ENCODE peak calls at places on chromosome 6, in four cellular contexts. M is tibial nerve, K is brain microvascular endothelial cell, Q is heart right ventricle. F is an unnamed sample. For H3K36me3, the result is how much of the 10 kb centered on the place peaks cover.

GRCh38 chr6:163554663-163555062 is 140.1 kb downstream of the QKI start:
- DNase-seq in M (peak), K (peak), Q (peak), F (peak)

GRCh38 chr6:115667478-115667996 is 393.2 kb downstream of the FRK start:
- DNase-seq in M (no peak), K (no peak), Q (no peak), F (no peak)

GRCh38 chr6:140809694-140810101 is 1323.0 kb upstream of the GJE1 start:
- DNase-seq in M (no peak), K (peak), Q (no peak), F (no peak)

GRCh38 chr6:151008425-151008824 is 142.9 kb downstream of the MTHFD1L start:
- DNase-seq in M (no peak), K (no peak), Q (no peak), F (no peak)

GRCh38 chr6:37868447-37868825 is 48.9 kb downstream of the ZFAND3 start:
- DNase-seq in M (no peak), K (peak), Q (no peak), F (no peak)

GRCh38 chr6:53828215-53828614 is 33.4 kb downstream of the LRRC1 start:
- DNase-seq in M (no peak), K (no peak), Q (no peak), F (no peak)

GRCh38 chr6:155352812-155353211 is 38.5 kb upstream of the TFB1M start:
- DNase-seq in M (no peak), K (peak), Q (no peak), F (no peak)

GRCh38 chr6:41644297-41644879 is 6.1 kb downstream of the MDFI start:
- DNase-seq in M (no peak), K (no peak), Q (no peak), F (peak)

GRCh38 chr6:132797975-132798819 is at the start of gene SLC18B1:
- DNase-seq in M (peak), K (peak), Q (peak), F (peak)

GRCh38 chr6:98574991-98575390 is 259.4 kb upstream of the POU3F2 start:
- DNase-seq in M (no peak), K (no peak), Q (peak), F (no peak)

GRCh38 chr6:43780293-43780692 is 10.3 kb downstream of the VEGFA start:
- DNase-seq in M (no peak), K (no peak), Q (no peak), F (no peak)

GRCh38 chr6:56724455-56724854 is 81.8 kb upstream of the DST start:
- DNase-seq in M (no peak), K (peak), Q (no peak), F (no peak)

GRCh38 chr6:55474386-55474785 is 104.6 kb downstream of the HMGCLL1 start:
- DNase-seq in M (no peak), K (no peak), Q (no peak), F (no peak)

GRCh38 chr6:42402184-42402583 is 49.5 kb downstream of the TRERF1 start:
- DNase-seq in M (no peak), K (no peak), Q (no peak), F (no peak)

GRCh38 chr6:18262812-18263560 is 1.3 kb downstream of the DEK start:
- DNase-seq in M (no peak), K (no peak), Q (no peak), F (no peak)

GRCh38 chr6:16758163-16758975 is 2.9 kb downstream of the ATXN1 start:
- DNase-seq in M (no peak), K (no peak), Q (no peak), F (no peak)

GRCh38 chr6:121491576-121491975 is 56.1 kb downstream of the GJA1 start:
- DNase-seq in M (no peak), K (no peak), Q (no peak), F (no peak)
- H3K36me3 ChIP-seq in M (under half), K (under half), Q (under half), F (under half)

GRCh38 chr6:108835218-108835850 is 12.9 kb upstream of the ARMC2 start:
- DNase-seq in M (peak), K (peak), Q (peak), F (peak)

GRCh38 chr6:108838101-108838717 is 10.0 kb upstream of the ARMC2 start:
- DNase-seq in M (no peak), K (no peak), Q (no peak), F (no peak)

GRCh38 chr6:108836061-108836460 is 12.2 kb upstream of the ARMC2 start:
- DNase-seq in M (no peak), K (no peak), Q (no peak), F (no peak)

GRCh38 chr6:108839068-108839467 is 9.2 kb upstream of the ARMC2 start:
- DNase-seq in M (no peak), K (no peak), Q (no peak), F (no peak)

DNA sequence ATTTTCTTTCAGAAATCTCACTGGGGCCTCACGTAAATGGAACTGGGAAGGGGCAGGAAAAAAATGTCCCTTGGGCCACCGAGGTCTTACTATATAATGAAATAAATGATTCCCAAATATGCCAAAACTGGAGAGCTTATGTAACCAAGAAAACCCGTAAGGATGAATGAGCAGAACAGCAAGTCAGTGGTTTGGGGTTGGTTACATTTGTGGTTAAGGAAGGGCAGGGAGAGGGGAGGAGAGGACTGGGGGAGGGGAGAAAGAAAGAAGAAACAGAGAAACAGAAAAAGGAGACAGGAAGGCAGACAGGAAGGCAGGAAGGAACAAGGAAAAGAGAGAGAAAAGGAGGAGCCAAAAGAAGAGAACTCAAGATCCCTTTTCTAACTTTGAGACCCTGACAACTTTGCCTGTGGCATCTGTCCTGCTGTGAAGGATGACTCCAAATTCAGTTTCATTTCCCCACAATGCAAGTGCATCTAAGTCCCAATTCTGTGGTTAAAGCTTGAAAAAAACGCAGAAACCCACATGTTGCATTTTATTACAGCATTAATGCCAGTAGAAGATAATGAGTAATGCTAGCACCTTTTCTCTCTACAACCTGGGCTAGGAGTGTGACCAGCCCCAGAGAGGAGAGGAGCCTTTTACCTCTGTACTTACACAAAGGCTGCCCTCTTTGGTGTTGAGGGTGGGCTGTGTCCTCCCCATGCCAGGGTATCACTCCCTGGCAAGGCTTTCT is 10.8 kb upstream of the ARMC2 start:
- DNase-seq in M (no peak), K (no peak), Q (no peak), F (no peak)
- H3K27ac ChIP-seq in M (no peak), K (no peak), Q (no peak), F (no peak)

GRCh38 chr6:33201147-33201545 is 479 bp downstream of the SLC39A7 start:
- DNase-seq in M (no peak), K (no peak), Q (no peak), F (no peak)
- TF ChIP-seq CTCF in M (no peak), K (peak), Q (no peak), F (no peak)

GRCh38 chr6:10599046-10599445 is 77.9 kb downstream of the GCNT2 start:
- DNase-seq in M (no peak), K (no peak), Q (no peak), F (no peak)

GRCh38 chr6:10597499-10598001 is 76.4 kb downstream of the GCNT2 start:
- DNase-seq in M (no peak), K (no peak), Q (no peak), F (no peak)

GRCh38 chr6:10603265-10603664 is 82.1 kb downstream of the GCNT2 start:
- DNase-seq in M (no peak), K (no peak), Q (no peak), F (no peak)

GRCh38 chr6:10595731-10596664 is 74.8 kb downstream of the GCNT2 start:
- DNase-seq in M (no peak), K (peak), Q (no peak), F (no peak)

GRCh38 chr6:10598084-10598960 is 77.2 kb downstream of the GCNT2 start:
- DNase-seq in M (no peak), K (no peak), Q (no peak), F (no peak)
- H3K36me3 ChIP-seq in M (under half), K (under half), Q (under half), F (under half)

DNA sequence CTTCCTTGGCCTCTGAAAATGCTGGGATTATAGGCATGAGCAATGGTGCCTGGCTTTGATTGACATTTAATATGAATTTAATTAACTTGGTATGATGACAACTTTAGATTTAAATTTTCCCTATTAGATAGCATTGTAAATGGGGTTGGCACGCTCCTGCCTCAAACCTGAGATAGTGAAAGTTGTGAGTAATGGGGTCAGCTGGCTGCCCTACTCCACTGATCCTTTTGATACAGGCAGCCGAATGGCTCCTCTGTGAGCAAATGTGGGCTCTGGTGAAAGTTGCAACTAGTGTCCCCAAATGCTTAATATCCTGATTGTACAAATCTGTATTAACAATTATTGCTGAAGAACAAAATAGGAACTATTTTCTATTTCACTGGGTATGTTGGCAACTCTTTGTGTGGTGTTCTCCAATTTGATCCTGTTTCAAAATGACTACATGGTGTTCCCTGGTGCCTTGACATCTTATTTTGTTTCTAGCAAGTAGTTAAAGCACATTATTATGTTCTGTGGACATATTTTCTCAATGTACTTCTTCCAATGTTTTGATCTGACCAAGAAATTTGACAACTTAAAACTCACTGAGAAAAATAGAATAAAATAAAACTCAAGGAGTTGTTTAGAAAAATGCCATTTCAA is 97.4 kb downstream of the COL12A1 start:
- DNase-seq in M (no peak), K (no peak), Q (no peak), F (no peak)
- H3K27ac ChIP-seq in M (peak), K (no peak), Q (no peak), F (peak)

DNA sequence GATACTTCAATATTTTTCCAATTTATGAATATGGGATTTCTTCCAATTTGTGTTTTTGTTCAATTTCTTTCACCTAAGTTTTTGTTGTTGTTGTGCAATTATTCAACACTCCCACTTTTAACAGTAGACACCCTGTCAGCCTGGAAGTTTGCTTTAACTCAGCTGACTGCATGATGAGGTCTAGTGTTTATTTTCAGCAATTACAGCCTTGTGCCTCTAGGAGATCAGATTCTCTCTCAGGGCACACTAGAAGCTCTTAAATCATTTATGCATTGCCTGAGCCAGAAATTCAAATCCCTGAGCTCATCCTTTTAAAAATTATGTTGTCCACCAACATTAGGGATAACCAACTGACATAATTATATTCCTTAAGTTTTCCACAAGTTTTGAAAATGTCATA is 85.7 kb downstream of the MRAP2 start:
- DNase-seq in M (no peak), K (no peak), Q (no peak), F (no peak)
- TF ChIP-seq CTCF in M (no peak), K (no peak), Q (no peak), F (no peak)

GRCh38 chr6:35415065-35415880 is 36.9 kb upstream of the FANCE start:
- DNase-seq in M (peak), K (peak), Q (peak), F (peak)

GRCh38 chr6:35411066-35411465 is 41.1 kb upstream of the FANCE start:
- DNase-seq in M (no peak), K (no peak), Q (no peak), F (no peak)

GRCh38 chr6:35413911-35414310 is 38.2 kb upstream of the FANCE start:
- DNase-seq in M (no peak), K (no peak), Q (no peak), F (no peak)

GRCh38 chr6:35409245-35409644 is 42.9 kb upstream of the FANCE start:
- DNase-seq in M (no peak), K (no peak), Q (no peak), F (no peak)

GRCh38 chr6:35412102-35412501 is 40.0 kb upstream of the FANCE start:
- DNase-seq in M (no peak), K (no peak), Q (no peak), F (no peak)
- H3K36me3 ChIP-seq in M (under half), K (under half), Q (under half), F (under half)

GRCh38 chr6:169246445-169246844 is 7.2 kb downstream of the THBS2 start:
- DNase-seq in M (no peak), K (no peak), Q (no peak), F (peak)

GRCh38 chr6:169249057-169249456 is 4.6 kb downstream of the THBS2 start:
- DNase-seq in M (no peak), K (no peak), Q (no peak), F (peak)

GRCh38 chr6:169247991-169248390 is 5.7 kb downstream of the THBS2 start:
- DNase-seq in M (no peak), K (no peak), Q (no peak), F (no peak)

GRCh38 chr6:169248521-169248971 is 5.1 kb downstream of the THBS2 start:
- DNase-seq in M (no peak), K (no peak), Q (no peak), F (peak)

DNA sequence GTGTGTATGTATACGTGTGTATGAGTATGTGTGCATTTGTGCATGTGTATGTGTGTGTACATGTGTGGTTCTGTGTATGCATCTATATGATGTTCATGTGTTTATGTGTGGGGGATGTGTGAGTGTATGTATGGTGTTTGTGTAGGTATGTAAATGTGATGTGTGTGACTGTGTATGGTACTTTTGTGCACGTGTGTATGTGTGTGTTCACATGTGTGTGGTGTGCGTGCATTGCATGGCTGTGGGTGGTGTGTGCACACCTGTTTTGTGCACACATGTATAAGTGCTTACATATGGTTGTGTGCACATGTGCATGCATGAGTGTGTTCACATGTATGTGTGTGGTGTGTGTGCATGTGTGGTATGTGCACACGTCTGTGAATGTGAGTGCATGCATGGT is 6.2 kb downstream of the THBS2 start:
- DNase-seq in M (no peak), K (no peak), Q (no peak), F (no peak)
- H3K27ac ChIP-seq in M (no peak), K (no peak), Q (no peak), F (no peak)

GRCh38 chr6:4466260-4466659 is 309.9 kb upstream of the CDYL start:
- DNase-seq in M (no peak), K (no peak), Q (no peak), F (no peak)

GRCh38 chr6:4472222-4472621 is 304.0 kb upstream of the CDYL start:
- DNase-seq in M (no peak), K (no peak), Q (no peak), F (no peak)

GRCh38 chr6:4464638-4465037 is 311.6 kb upstream of the CDYL start:
- DNase-seq in M (no peak), K (no peak), Q (no peak), F (no peak)

GRCh38 chr6:4470698-4471210 is 305.4 kb upstream of the CDYL start:
- DNase-seq in M (no peak), K (no peak), Q (no peak), F (no peak)

DNA sequence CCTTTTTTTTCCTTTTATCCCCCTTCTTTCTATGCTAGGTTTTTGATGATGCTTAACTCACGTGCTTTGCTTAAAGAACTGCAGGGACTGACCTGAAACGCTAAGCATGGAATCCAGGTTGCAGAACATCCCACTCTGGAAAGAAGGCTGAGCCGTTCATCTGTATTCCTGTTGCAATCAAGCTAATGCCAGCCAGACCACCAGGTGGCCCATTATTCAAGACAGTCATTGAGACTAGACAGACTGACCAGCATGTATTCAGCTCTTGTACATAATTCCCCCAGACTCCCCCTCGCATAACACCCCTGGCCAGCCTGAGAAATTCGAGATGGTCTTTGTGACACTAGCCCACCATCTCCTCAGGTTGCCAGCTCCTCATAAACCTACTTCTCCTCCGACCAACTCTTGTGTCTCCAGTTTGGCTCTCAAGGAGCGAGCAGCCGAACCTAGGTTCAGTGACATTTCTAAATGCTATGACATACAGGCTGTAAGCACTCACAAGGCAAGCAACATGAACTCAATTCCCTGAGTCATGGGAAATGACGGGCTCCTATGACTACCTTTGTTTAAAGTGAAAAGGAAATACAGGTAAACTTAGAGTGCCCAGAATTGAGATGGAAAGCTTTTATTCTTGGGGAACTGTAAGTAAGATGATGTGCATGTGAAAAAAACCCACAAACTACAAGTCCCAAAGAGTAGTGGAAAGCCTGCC is 309.3 kb upstream of the CDYL start:
- DNase-seq in M (no peak), K (no peak), Q (no peak), F (no peak)
- TF ChIP-seq CTCF in M (no peak), K (peak), Q (no peak), F (peak)

GRCh38 chr6:97064578-97064977 is 140.1 kb downstream of the KLHL32 start:
- DNase-seq in M (no peak), K (no peak), Q (no peak), F (no peak)

GRCh38 chr6:97068211-97068610 is 143.7 kb downstream of the KLHL32 start:
- DNase-seq in M (no peak), K (no peak), Q (no peak), F (no peak)

GRCh38 chr6:97067045-97067444 is 142.5 kb downstream of the KLHL32 start:
- DNase-seq in M (no peak), K (no peak), Q (no peak), F (no peak)

GRCh38 chr6:97066056-97066455 is 141.5 kb downstream of the KLHL32 start:
- DNase-seq in M (no peak), K (no peak), Q (no peak), F (no peak)

DNA sequence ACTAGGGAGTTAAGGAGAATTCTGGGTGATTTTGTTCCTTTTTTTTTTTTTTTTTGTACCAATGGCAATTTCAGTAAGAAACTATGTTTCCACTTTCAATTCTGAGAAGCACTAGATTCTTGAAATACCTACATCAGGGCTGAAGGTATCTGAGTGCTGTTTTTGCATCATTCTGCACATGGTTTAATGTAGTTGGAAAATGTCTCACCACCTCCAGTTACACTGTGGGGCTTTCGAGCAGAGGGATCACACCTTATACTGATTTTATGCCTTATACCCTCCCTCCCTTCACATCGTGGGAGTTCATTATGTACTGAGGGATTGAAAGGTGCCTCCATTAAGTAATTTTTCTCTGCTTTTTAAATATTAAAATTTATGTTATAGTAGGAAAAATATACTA is 144.8 kb downstream of the KLHL32 start:
- DNase-seq in M (no peak), K (no peak), Q (no peak), F (no peak)
- H3K36me3 ChIP-seq in M (under half), K (under half), Q (under half), F (under half)